ENCODE peak calls at places on chromosome 15, in ten cellular contexts. A is OCI-LY7; O is NCI-H2081; K is stimulated activated CD4-positive, alpha-beta T cell treated with anti-CD3 and anti-CD28 coated beads, Interleukin-2, amount 100 ng/mL, for 48 hours; Z is GM23338; T is effector CD4-positive, alpha-beta T cell; P is heart left ventricle; Q is activated CD8-positive, alpha-beta memory T cell treated with anti-CD3 and anti-CD28 coated beads, Interleukin-2, amount 50 U/mL, for 4 hours; L is amniotic epithelial cell; W is HuH-7. I is an unnamed sample.

GRCh38 chr15:56244811-56245576 is 1.3 kb upstream of the RFX7 start:
- DNase-seq in A (peak; percentile 67), O (peak; percentile 64), K (peak; percentile 38), Z (peak; percentile 9), T (peak; percentile 3), P (peak; percentile 33), Q (peak; percentile 37), L (no peak), W (peak; percentile 30), I (no peak)

GRCh38 chr15:79157631-79158592 is 67.3 kb upstream of the RASGRF1 start:
- DNase-seq in A (no peak), O (no peak), K (no peak), Z (no peak), T (no peak), P (no peak), Q (no peak), L (no peak), W (no peak), I (no peak)

GRCh38 chr15:65939901-65940617 is 70.8 kb downstream of the RAB11A start:
- DNase-seq in A (no peak), O (peak; percentile 83), K (no peak), Z (no peak), T (no peak), P (no peak), Q (no peak), L (peak; percentile 96), W (no peak), I (no peak)

GRCh38 chr15:25331404-25331803 is 107.4 kb downstream of the UBE3A start:
- DNase-seq in A (no peak), O (no peak), K (no peak), Z (no peak), T (no peak), P (no peak), Q (no peak), L (no peak), W (no peak), I (no peak)

GRCh38 chr15:78565951-78566774 is 843 bp downstream of the CHRNA5 start:
- DNase-seq in A (no peak), O (peak; percentile 60), K (no peak), Z (peak; percentile 59), T (no peak), P (no peak), Q (no peak), L (peak; percentile 13), W (peak; percentile 52), I (no peak)

GRCh38 chr15:55290361-55291057 is 896 bp upstream of the RAB27A start:
- DNase-seq in A (peak; percentile 83), O (peak; percentile 77), K (peak; percentile 78), Z (peak; percentile 93), T (peak; percentile 80), P (peak; percentile 92), Q (peak; percentile 88), L (peak; percentile 76), W (peak; percentile 82), I (peak; percentile 82)

GRCh38 chr15:98844261-98844660 is 163.3 kb downstream of the PGPEP1L start:
- DNase-seq in A (no peak), O (no peak), K (no peak), Z (no peak), T (no peak), P (no peak), Q (no peak), L (no peak), W (no peak), I (no peak)

GRCh38 chr15:23648920-23649515 is 1.4 kb upstream of the MAGEL2 start:
- DNase-seq in A (peak; percentile 20), O (peak; percentile 10), K (peak; percentile 15), Z (peak; percentile 82), T (no peak), P (no peak), Q (no peak), L (no peak), W (peak; percentile 56), I (no peak)

GRCh38 chr15:80093854-80094418 is 34.5 kb downstream of the ZFAND6 start:
- DNase-seq in A (no peak), O (no peak), K (peak; percentile 7), Z (peak; percentile 41), T (no peak), P (no peak), Q (no peak), L (peak; percentile 98), W (no peak), I (no peak)

GRCh38 chr15:57859130-57859685 is 152.7 kb downstream of the POLR2M start:
- DNase-seq in A (no peak), O (no peak), K (no peak), Z (no peak), T (no peak), P (no peak), Q (no peak), L (no peak), W (no peak), I (no peak)

GRCh38 chr15:75648156-75649000 is 666 bp downstream of the SNX33 start:
- DNase-seq in A (no peak), O (no peak), K (no peak), Z (peak; percentile 82), T (no peak), P (no peak), Q (no peak), L (peak; percentile 37), W (peak; percentile 73), I (no peak)

GRCh38 chr15:69574506-69574905 is 121.9 kb downstream of the RPLP1 start:
- DNase-seq in A (no peak), O (no peak), K (no peak), Z (no peak), T (no peak), P (no peak), Q (no peak), L (peak; percentile 21), W (no peak), I (peak; percentile 39)

GRCh38 chr15:98899266-98900021 is 108.1 kb downstream of the PGPEP1L start:
- DNase-seq in A (no peak), O (no peak), K (no peak), Z (no peak), T (no peak), P (no peak), Q (no peak), L (peak; percentile 95), W (no peak), I (peak; percentile 33)

I was measured in MV-4-11.